ENCODE peak calls at places on chromosomes 3 and 15, in six cellular contexts. O, L, C, B, W and G are unnamed samples. For H3K9me3, the result is how much of the 10 kb centered on the place peaks cover.

GRCh38 chr3:58175429-58176184 is 35.2 kb downstream of the DNASE1L3 start:
- DNase-seq in O (no peak), B (no peak), C (no peak), L (no peak), W (no peak), G (peak)

GRCh38 chr3:31565288-31565687 is 32.6 kb downstream of the STT3B start:
- DNase-seq in O (no peak), C (no peak), B (no peak), L (no peak), W (no peak), G (no peak)

GRCh38 chr3:192408007-192408655 is 319.2 kb downstream of the FGF12 start:
- DNase-seq in O (no peak), C (no peak), B (no peak), L (no peak), W (no peak), G (no peak)

GRCh38 chr15:74378853-74379252 is 11.4 kb upstream of the CYP11A1 start:
- DNase-seq in B (no peak), L (no peak), W (no peak), O (no peak), C (no peak), G (no peak)

GRCh38 chr15:68305420-68305871 is 27.9 kb downstream of the FEM1B start:
- DNase-seq in W (no peak), O (peak), C (no peak), L (no peak), B (no peak), G (peak)

GRCh38 chr15:71549697-71550096 is 260.7 kb upstream of the NR2E3 start:
- DNase-seq in B (peak), C (no peak), O (no peak), W (no peak), L (no peak), G (no peak)

GRCh38 chr3:154919226-154919625 is 160.9 kb upstream of the MME start:
- DNase-seq in B (no peak), L (no peak), C (no peak), O (no peak), W (no peak), G (no peak)

GRCh38 chr3:152388631-152389030 is 119.9 kb downstream of the MBNL1 start:
- DNase-seq in W (no peak), B (no peak), O (no peak), L (no peak), C (no peak), G (no peak)

GRCh38 chr3:88812576-88812975 is 294.8 kb upstream of the EPHA3 start:
- DNase-seq in W (no peak), O (no peak), B (no peak), C (no peak), L (no peak), G (no peak)

GRCh38 chr3:187924651-187925050 is 179.4 kb upstream of the BCL6 start:
- DNase-seq in B (no peak), W (no peak), O (no peak), L (no peak), C (no peak), G (no peak)

GRCh38 chr3:62367735-62368704 is 5.3 kb downstream of the FEZF2 start:
- DNase-seq in O (no peak), B (no peak), L (no peak), C (no peak), W (no peak), G (no peak)

GRCh38 chr3:106518516-106518915 is 649.7 kb upstream of the CBLB start:
- DNase-seq in L (no peak), O (no peak), C (no peak), B (no peak), W (no peak), G (no peak)

GRCh38 chr15:63313866-63314265 is 36.5 kb downstream of the APH1B start:
- DNase-seq in W (no peak), L (no peak), C (no peak), O (no peak), B (no peak), G (no peak)

DNA sequence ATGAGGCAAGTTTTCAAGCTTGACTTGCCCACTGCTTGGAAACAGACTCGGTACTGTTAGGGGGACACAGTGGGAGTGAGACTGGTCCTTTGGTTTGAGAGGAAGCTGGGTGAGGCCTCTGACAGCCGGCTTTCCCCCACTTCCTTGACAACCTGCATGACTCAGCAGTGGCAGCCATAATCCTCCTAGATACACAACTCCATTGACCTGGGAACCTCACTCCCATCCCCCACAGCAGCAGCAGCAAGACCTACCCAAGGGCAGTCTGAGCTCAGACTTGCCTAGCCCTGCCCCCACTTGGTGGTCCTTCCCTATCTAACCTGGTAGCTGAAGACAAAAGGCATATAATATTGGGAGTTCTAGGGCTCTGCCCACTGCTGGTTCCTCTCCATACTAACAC is 1043.5 kb upstream of the ALCAM start:
- DNase-seq in C (no peak), W (no peak), O (no peak), B (no peak), L (no peak), G (no peak)
- H3K9me3 ChIP-seq in C (under half), W (under half), O (under half), B (under half), L (under half), G (under half)

GRCh38 chr3:195609229-195609628 is 25.5 kb upstream of the APOD start:
- DNase-seq in W (no peak), L (peak), O (peak), B (no peak), C (no peak), G (peak)
- H3K9me3 ChIP-seq in W (under half), L (under half), O (under half), B (under half), C (under half), G (under half)

GRCh38 chr3:147046916-147047315 is 359.4 kb downstream of the ZIC4 start:
- DNase-seq in W (no peak), B (no peak), L (no peak), C (no peak), O (no peak), G (no peak)
- H3K9me3 ChIP-seq in W (under half), B (under half), L (under half), C (under half), O (under half), G (under half)

GRCh38 chr15:85455851-85456250 is 75.4 kb downstream of the AKAP13 start:
- DNase-seq in W (no peak), B (no peak), O (no peak), C (no peak), L (no peak), G (no peak)

GRCh38 chr15:85454403-85454802 is 74.0 kb downstream of the AKAP13 start:
- DNase-seq in L (no peak), W (no peak), O (no peak), C (no peak), B (no peak), G (peak)

GRCh38 chr15:85451099-85451700 is 70.8 kb downstream of the AKAP13 start:
- DNase-seq in B (no peak), C (no peak), O (no peak), L (no peak), W (no peak), G (no peak)

GRCh38 chr15:85452436-85452835 is 72.0 kb downstream of the AKAP13 start:
- DNase-seq in C (no peak), W (no peak), L (no peak), O (no peak), B (no peak), G (no peak)

DNA sequence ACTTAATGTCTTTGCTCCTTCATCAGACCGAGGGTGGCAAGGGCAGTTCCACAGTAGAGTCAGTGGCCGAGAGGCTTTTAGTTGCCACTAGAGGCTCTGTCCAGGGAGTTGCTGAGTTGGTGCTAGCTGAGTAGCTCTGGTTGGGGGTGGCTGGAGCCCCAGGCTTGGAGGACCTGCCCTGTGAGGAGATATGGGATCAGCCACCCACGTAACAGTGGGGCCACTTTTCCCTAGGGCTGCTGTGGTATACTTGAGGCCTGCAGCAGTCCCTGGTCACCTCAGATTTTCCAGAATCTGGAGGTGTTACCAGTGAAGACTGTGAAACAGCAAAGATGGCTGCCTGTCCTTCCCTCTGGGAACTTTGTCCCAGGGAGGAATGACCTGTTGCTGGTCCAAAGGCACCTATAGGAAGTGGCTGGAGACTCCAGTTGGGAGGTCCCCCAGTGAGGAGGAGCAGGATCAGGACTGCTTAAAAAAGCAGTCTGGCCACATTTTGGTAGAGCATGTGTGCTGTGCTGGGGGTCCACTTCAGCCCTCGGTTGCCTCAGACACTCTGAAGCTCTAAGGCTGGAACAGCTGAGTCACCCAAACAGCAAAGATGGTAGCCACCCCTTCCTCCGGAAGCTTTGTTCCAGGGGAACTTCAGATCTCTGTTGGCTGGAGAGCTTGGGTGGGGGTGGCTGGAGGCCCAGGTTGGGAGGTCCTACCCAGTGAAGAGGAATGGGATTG is 72.9 kb downstream of the AKAP13 start:
- DNase-seq in B (no peak), C (no peak), L (no peak), W (no peak), O (no peak), G (no peak)
- H3K9me3 ChIP-seq in B (under half), C (under half), L (under half), W (under half), O (under half), G (under half)

DNA sequence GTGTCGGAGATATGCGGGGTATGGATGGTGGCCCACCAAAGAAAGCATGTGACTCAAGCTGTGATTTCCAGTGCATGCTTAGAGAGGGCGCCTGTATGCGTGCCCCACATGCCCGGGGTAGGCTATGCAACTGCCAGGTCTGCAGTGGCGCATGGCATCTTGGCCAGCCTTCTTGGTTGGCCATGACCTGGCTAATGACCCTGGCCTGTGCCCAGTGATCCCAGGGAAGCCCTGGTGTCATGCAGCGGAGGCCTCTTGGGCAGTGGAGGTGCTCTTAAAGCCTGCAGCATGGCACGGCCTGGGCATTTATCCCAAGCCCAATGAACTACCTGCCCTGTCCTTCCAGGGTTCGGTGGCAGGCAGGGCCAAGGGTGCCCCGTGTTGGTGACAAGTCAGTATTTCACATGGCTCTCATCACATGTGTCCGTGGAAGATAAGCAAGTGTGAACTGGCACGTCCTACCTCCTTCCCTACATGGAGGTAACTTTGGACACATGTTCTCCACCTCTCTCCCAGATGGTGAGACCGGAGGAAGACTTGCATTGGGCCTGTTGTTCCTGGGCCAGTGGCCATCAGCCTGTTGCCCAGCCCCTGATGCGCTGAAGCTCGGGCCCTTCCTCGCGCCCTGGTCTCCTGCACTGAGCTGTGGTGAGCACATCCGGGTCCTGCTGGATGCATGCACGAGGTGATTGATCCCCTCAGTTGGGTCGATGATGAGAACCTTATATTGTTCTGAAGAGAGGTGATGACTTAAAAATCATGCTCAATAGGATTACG is 192.0 kb downstream of the UBE3A start:
- DNase-seq in W (no peak), C (no peak), O (peak), B (peak), L (no peak), G (peak)
- H3K9me3 ChIP-seq in W (under half), C (under half), O (under half), B (under half), L (under half), G (under half)

DNA sequence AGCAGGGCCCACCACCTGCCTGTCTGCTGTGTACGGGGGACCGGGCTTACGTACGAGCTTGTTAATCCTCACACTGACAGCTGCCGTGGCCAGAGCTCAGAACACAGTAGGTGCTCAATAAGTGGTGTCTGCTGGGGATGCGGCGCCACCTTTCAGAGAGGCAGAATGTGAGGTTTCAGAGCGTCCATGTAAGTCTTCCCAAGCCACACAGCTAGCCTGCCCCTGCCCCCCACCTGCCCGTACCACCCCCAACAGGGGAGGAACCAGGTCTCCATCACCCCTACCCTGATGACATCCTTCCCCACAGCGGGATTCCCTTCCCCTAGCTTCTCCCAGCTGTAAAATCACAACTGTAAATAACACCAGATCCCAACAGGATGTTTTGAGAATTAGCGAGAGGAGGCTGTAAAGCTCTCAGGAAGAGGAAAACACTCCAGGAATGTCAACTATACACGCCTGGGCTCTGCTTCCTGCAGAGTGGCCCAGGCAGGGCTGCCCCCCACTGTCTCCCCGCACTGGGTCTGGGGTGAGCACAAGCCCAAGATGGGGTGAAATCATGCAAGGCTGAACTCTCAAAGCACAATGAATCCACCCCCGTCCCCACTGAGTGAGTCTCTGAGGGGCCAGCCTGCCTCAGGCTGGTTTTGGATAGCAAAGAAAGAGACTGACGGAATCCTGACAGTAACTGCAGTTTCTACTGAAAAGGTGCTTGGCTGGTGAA is 250.1 kb upstream of the LYSMD4 start:
- DNase-seq in O (no peak), L (no peak), C (no peak), W (no peak), B (no peak), G (no peak)
- H3K9me3 ChIP-seq in O (under half), L (under half), C (under half), W (under half), B (under half), G (under half)

GRCh38 chr3:157190242-157190876 is 30.4 kb upstream of the CCNL1 start:
- DNase-seq in W (no peak), B (no peak), L (no peak), O (no peak), C (no peak), G (no peak)
- H3K9me3 ChIP-seq in W (under half), B (under half), L (under half), O (under half), C (half or more), G (under half)

GRCh38 chr3:93962798-93963197 is 10.9 kb downstream of the PROS1 start:
- DNase-seq in B (no peak), C (no peak), O (no peak), L (no peak), W (no peak), G (no peak)

GRCh38 chr3:93961489-93961888 is 12.2 kb downstream of the PROS1 start:
- DNase-seq in W (no peak), B (no peak), L (no peak), C (no peak), O (no peak), G (no peak)

DNA sequence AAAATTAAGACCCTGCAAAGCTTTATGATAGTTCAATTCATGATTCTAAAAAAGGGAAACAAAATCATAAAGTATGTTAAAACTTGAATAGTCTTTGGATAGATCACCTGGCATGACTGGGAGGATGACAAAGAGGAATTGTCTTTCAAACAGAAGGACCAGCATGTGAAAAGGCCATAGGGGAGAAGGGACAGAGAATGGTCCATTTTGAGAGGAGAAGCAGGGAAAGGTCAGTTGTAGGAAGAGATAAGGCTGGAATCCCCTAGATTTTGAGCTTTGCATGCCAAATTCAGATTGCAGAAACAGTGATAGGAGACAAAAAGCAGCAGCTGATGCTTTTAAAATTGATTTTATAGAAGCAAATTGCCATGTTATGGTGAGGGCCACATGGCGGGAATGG is 12.7 kb downstream of the PROS1 start:
- DNase-seq in O (no peak), W (no peak), C (no peak), L (no peak), B (no peak), G (no peak)
- H3K9me3 ChIP-seq in O (under half), W (under half), C (under half), L (under half), B (under half), G (under half)

GRCh38 chr3:198093082-198093679 is 133.2 kb downstream of the LMLN start:
- DNase-seq in L (no peak), W (no peak), O (no peak), B (no peak), C (no peak), G (no peak)
- H3K9me3 ChIP-seq in L (under half), W (under half), O (under half), B (under half), C (under half), G (under half)

GRCh38 chr15:51111061-51111460 is 16.4 kb upstream of the TNFAIP8L3 start:
- DNase-seq in L (no peak), W (no peak), B (no peak), C (no peak), O (no peak), G (no peak)

GRCh38 chr15:51112078-51112477 is 17.4 kb upstream of the TNFAIP8L3 start:
- DNase-seq in L (no peak), B (no peak), O (no peak), C (no peak), W (no peak), G (no peak)

GRCh38 chr15:51107612-51108011 is 12.9 kb upstream of the TNFAIP8L3 start:
- DNase-seq in W (no peak), O (no peak), C (no peak), B (no peak), L (no peak), G (no peak)

GRCh38 chr15:51110171-51110570 is 15.5 kb upstream of the TNFAIP8L3 start:
- DNase-seq in W (no peak), C (no peak), O (no peak), L (no peak), B (no peak), G (no peak)

DNA sequence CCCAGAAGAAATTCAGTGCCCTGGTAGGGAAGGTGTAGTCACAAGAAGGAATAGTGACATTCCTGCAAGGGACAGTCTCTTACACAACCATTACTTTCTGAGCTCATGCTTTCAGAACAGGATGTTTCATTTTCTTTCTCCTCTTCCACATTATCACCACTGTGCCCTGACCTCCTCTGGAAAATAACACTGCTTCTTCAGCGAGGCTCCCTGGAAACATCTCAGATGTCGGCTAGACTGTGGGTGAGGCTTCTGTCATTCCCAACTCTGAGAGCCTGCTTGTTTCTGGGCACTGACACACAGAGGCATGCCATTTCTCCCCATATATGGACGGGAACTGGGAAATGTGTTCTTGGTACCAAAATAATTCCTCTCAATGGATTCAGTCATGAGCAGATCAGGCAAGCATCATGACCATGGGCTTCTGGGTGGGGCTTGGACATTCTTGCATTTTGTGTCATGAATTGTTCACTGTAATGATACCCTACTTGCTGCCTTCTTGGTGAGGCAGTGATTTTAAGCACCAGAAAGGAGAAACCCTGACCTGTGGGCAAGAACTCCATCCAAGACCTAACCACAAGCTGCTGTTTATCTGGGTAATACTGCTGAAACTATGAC is 14.3 kb upstream of the TNFAIP8L3 start:
- DNase-seq in B (peak), L (no peak), O (no peak), W (no peak), C (no peak), G (no peak)
- H3K9me3 ChIP-seq in B (under half), L (under half), O (under half), W (under half), C (under half), G (under half)